ENCODE peak calls at places on chromosomes 2 and 18, in four cellular contexts. One of them, this sample, is unnamed.

GRCh38 chr2:217049376-217049775 is 189.5 kb upstream of the TNP1 start:
- DNase-seq in LoVo: no peak
- DNase-seq in NCI-H446: no peak
- DNase-seq in NCI-H1417: no peak
- DNase-seq in this sample: no peak

GRCh38 chr2:191739194-191739593 is 61.3 kb downstream of the NABP1 start:
- DNase-seq in LoVo: no peak
- DNase-seq in NCI-H446: no peak
- DNase-seq in NCI-H1417: no peak
- DNase-seq in this sample: no peak

GRCh38 chr2:218008060-218009040 is 5.6 kb upstream of the TNS1 start:
- DNase-seq in LoVo: no peak
- DNase-seq in NCI-H446: no peak
- DNase-seq in NCI-H1417: no peak
- DNase-seq in this sample: no peak

GRCh38 chr2:206442854-206443734 is at the start of gene ADAM23:
- DNase-seq in LoVo: no peak
- DNase-seq in NCI-H446: peak; percentile 22
- DNase-seq in NCI-H1417: peak; percentile 93
- DNase-seq in this sample: peak; percentile 76

GRCh38 chr18:78635093-78635800 is 344.4 kb upstream of the SALL3 start:
- DNase-seq in LoVo: no peak
- DNase-seq in NCI-H446: no peak
- DNase-seq in NCI-H1417: no peak
- DNase-seq in this sample: no peak

GRCh38 chr18:79394438-79395307 is 1.1 kb upstream of the NFATC1 start:
- DNase-seq in LoVo: peak; percentile 17
- DNase-seq in NCI-H446: no peak
- DNase-seq in NCI-H1417: peak; percentile 69
- DNase-seq in this sample: peak; percentile 78

GRCh38 chr2:176491172-176491904 is 222.1 kb downstream of the MTX2 start:
- DNase-seq in LoVo: no peak
- DNase-seq in NCI-H446: no peak
- DNase-seq in NCI-H1417: no peak
- DNase-seq in this sample: peak; percentile 87

GRCh38 chr2:189210250-189211075 is 30.9 kb upstream of the COL5A2 start:
- DNase-seq in LoVo: no peak
- DNase-seq in NCI-H446: peak; percentile 3
- DNase-seq in NCI-H1417: no peak
- DNase-seq in this sample: no peak

GRCh38 chr18:75003764-75004690 is 204.9 kb downstream of the PTGR3 start:
- DNase-seq in LoVo: no peak
- DNase-seq in NCI-H446: no peak
- DNase-seq in NCI-H1417: no peak
- DNase-seq in this sample: no peak

GRCh38 chr2:96806468-96807126 is 9.5 kb upstream of the CNNM3 start:
- DNase-seq in LoVo: no peak
- DNase-seq in NCI-H446: no peak
- DNase-seq in NCI-H1417: no peak
- DNase-seq in this sample: peak; percentile 79

GRCh38 chr18:28365406-28365805 is 188.5 kb upstream of the CDH2 start:
- DNase-seq in LoVo: no peak
- DNase-seq in NCI-H446: no peak
- DNase-seq in NCI-H1417: peak; percentile 35
- DNase-seq in this sample: no peak

GRCh38 chr2:8578335-8579244 is 103.3 kb upstream of the ID2 start:
- DNase-seq in LoVo: no peak
- DNase-seq in NCI-H446: no peak
- DNase-seq in NCI-H1417: peak; percentile 37
- DNase-seq in this sample: no peak

GRCh38 chr18:12990128-12990485 is 1.1 kb upstream of the CEP192 start:
- DNase-seq in LoVo: no peak
- DNase-seq in NCI-H446: no peak
- DNase-seq in NCI-H1417: no peak
- DNase-seq in this sample: no peak

GRCh38 chr2:42810971-42811865 is 18.8 kb upstream of the HAAO start:
- DNase-seq in LoVo: no peak
- DNase-seq in NCI-H446: no peak
- DNase-seq in NCI-H1417: peak; percentile 80
- DNase-seq in this sample: peak; percentile 63

GRCh38 chr2:218924757-218925156 is 34.7 kb upstream of the CDK5R2 start:
- DNase-seq in LoVo: no peak
- DNase-seq in NCI-H446: no peak
- DNase-seq in NCI-H1417: no peak
- DNase-seq in this sample: no peak

GRCh38 chr2:45315881-45316280 is 295.2 kb downstream of the SRBD1 start:
- DNase-seq in LoVo: no peak
- DNase-seq in NCI-H446: no peak
- DNase-seq in NCI-H1417: no peak
- DNase-seq in this sample: no peak

GRCh38 chr2:37856101-37856751 is 68.9 kb upstream of the RMDN2 start:
- DNase-seq in LoVo: no peak
- DNase-seq in NCI-H446: no peak
- DNase-seq in NCI-H1417: no peak
- DNase-seq in this sample: no peak

GRCh38 chr18:28684746-28685145 is 507.8 kb upstream of the CDH2 start:
- DNase-seq in LoVo: no peak
- DNase-seq in NCI-H446: no peak
- DNase-seq in NCI-H1417: no peak
- DNase-seq in this sample: no peak

GRCh38 chr2:27071990-27072830 is 756 bp upstream of the OST4 start:
- DNase-seq in LoVo: no peak
- DNase-seq in NCI-H446: peak; percentile 23
- DNase-seq in NCI-H1417: no peak
- DNase-seq in this sample: peak; percentile 60

GRCh38 chr2:226362991-226363390 is 436.6 kb downstream of the IRS1 start:
- DNase-seq in LoVo: no peak
- DNase-seq in NCI-H446: no peak
- DNase-seq in NCI-H1417: no peak
- DNase-seq in this sample: no peak

GRCh38 chr18:79851981-79852380 is 54.2 kb downstream of the KCNG2 start:
- DNase-seq in LoVo: no peak
- DNase-seq in NCI-H446: no peak
- DNase-seq in NCI-H1417: no peak
- DNase-seq in this sample: no peak

GRCh38 chr2:202104286-202104870 is 31.3 kb downstream of the KIAA2012 start:
- DNase-seq in LoVo: peak; percentile 27
- DNase-seq in NCI-H446: no peak
- DNase-seq in NCI-H1417: no peak
- DNase-seq in this sample: peak; percentile 44

GRCh38 chr2:120436460-120436739 is 90.5 kb downstream of the INHBB start:
- DNase-seq in LoVo: no peak
- DNase-seq in NCI-H446: no peak
- DNase-seq in NCI-H1417: no peak
- DNase-seq in this sample: no peak

GRCh38 chr2:23824777-23825212 is 102.1 kb downstream of the ATAD2B start:
- DNase-seq in LoVo: peak; percentile 44
- DNase-seq in NCI-H446: peak; percentile 23
- DNase-seq in NCI-H1417: peak; percentile 36
- DNase-seq in this sample: peak; percentile 54

GRCh38 chr2:217853301-217853881 is 149.4 kb downstream of the TNS1 start:
- DNase-seq in LoVo: no peak
- DNase-seq in NCI-H446: no peak
- DNase-seq in NCI-H1417: no peak
- DNase-seq in this sample: no peak

GRCh38 chr18:9631814-9632496 is 17.6 kb upstream of the PPP4R1 start:
- DNase-seq in LoVo: peak; percentile 39
- DNase-seq in NCI-H446: no peak
- DNase-seq in NCI-H1417: no peak
- DNase-seq in this sample: no peak

GRCh38 chr2:74080346-74080745 is 67.4 kb downstream of the BOLA3 start:
- DNase-seq in LoVo: no peak
- DNase-seq in NCI-H446: no peak
- DNase-seq in NCI-H1417: no peak
- DNase-seq in this sample: no peak

GRCh38 chr18:29083545-29083944 is 906.6 kb upstream of the CDH2 start:
- DNase-seq in LoVo: no peak
- DNase-seq in NCI-H446: no peak
- DNase-seq in NCI-H1417: peak; percentile 84
- DNase-seq in this sample: no peak

GRCh38 chr2:10597956-10598355 is 91.8 kb downstream of the NOL10 start:
- DNase-seq in LoVo: no peak
- DNase-seq in NCI-H446: no peak
- DNase-seq in NCI-H1417: no peak
- DNase-seq in this sample: no peak

GRCh38 chr2:181738074-181738473 is 57.8 kb upstream of the NEUROD1 start:
- DNase-seq in LoVo: no peak
- DNase-seq in NCI-H446: no peak
- DNase-seq in NCI-H1417: no peak
- DNase-seq in this sample: no peak

GRCh38 chr2:177265834-177266817 is 1.6 kb upstream of the NFE2L2 start:
- DNase-seq in LoVo: peak; percentile 41
- DNase-seq in NCI-H446: no peak
- DNase-seq in NCI-H1417: no peak
- DNase-seq in this sample: peak; percentile 27

GRCh38 chr2:68009526-68009925 is 53.3 kb downstream of the C1D start:
- DNase-seq in LoVo: no peak
- DNase-seq in NCI-H446: no peak
- DNase-seq in NCI-H1417: no peak
- DNase-seq in this sample: no peak

GRCh38 chr18:50654658-50655550 is 95.0 kb downstream of the MAPK4 start:
- DNase-seq in LoVo: no peak
- DNase-seq in NCI-H446: no peak
- DNase-seq in NCI-H1417: no peak
- DNase-seq in this sample: no peak

GRCh38 chr2:6932833-6933232 is 15.6 kb downstream of the RNF144A start:
- DNase-seq in LoVo: no peak
- DNase-seq in NCI-H446: no peak
- DNase-seq in NCI-H1417: no peak
- DNase-seq in this sample: no peak

GRCh38 chr2:190123956-190124355 is 61.4 kb upstream of the MSTN start:
- DNase-seq in LoVo: no peak
- DNase-seq in NCI-H446: no peak
- DNase-seq in NCI-H1417: no peak
- DNase-seq in this sample: no peak

GRCh38 chr2:86631846-86632485 is 8.3 kb upstream of the RNF103 start:
- DNase-seq in LoVo: no peak
- DNase-seq in NCI-H446: no peak
- DNase-seq in NCI-H1417: no peak
- DNase-seq in this sample: no peak

GRCh38 chr18:68181956-68182355 is 533.0 kb downstream of the TMX3 start:
- DNase-seq in LoVo: no peak
- DNase-seq in NCI-H446: no peak
- DNase-seq in NCI-H1417: no peak
- DNase-seq in this sample: no peak

This sample was measured in GM20000.